ENCODE peak calls at places on chromosomes 12 and 14, in ten cellular contexts. U, Q, F, J, T, M, S, C, V and I are unnamed samples.
A peak's percentile ranks its signal among the peaks of the same experiment; 100 is the strongest.

GRCh38 chr12:69468237-69469026 is 1.8 kb upstream of the FRS2 start:
- DNase-seq in T (no peak), F (no peak), M (no peak), Q (no peak), C (no peak), S (no peak), U (no peak), J (no peak), V (no peak), I (no peak)

GRCh38 chr14:64639340-64639821 is 64.8 kb upstream of the PLEKHG3 start:
- DNase-seq in V (no peak), F (no peak), Q (no peak), U (no peak), C (no peak), S (no peak), T (no peak), J (no peak), M (no peak), I (no peak)

GRCh38 chr14:97723834-97724770 is 926.9 kb downstream of the VRK1 start:
- DNase-seq in U (no peak), M (no peak), J (no peak), C (no peak), S (no peak), Q (no peak), F (no peak), T (peak; percentile 52), V (peak; percentile 38), I (no peak)

GRCh38 chr14:58836303-58836702 is 198.5 kb downstream of the DACT1 start:
- DNase-seq in S (no peak), J (no peak), U (no peak), T (no peak), V (no peak), M (no peak), Q (no peak), F (no peak), C (no peak), I (no peak)

GRCh38 chr12:59742831-59743230 is 147.0 kb downstream of the SLC16A7 start:
- DNase-seq in S (no peak), T (no peak), Q (peak; percentile 47), J (no peak), V (no peak), U (no peak), C (no peak), M (no peak), F (no peak), I (no peak)

GRCh38 chr12:646303-647038 is 16.8 kb downstream of the NINJ2 start:
- DNase-seq in U (no peak), S (no peak), M (no peak), Q (no peak), J (peak; percentile 79), T (no peak), C (no peak), F (peak; percentile 84), V (no peak), I (no peak)

GRCh38 chr12:106645074-106645421 is 62.2 kb downstream of the RFX4 start:
- DNase-seq in F (peak; percentile 57), V (no peak), U (no peak), S (peak; percentile 89), M (peak; percentile 87), Q (no peak), T (no peak), C (no peak), J (peak; percentile 78), I (no peak)

GRCh38 chr12:89828575-89828974 is 119.9 kb upstream of the ATP2B1 start:
- DNase-seq in F (no peak), J (no peak), S (no peak), C (no peak), V (no peak), M (no peak), Q (no peak), T (no peak), U (no peak), I (no peak)

GRCh38 chr12:52673713-52674415 is 6.3 kb downstream of the KRT1 start:
- DNase-seq in M (no peak), T (no peak), J (no peak), V (no peak), U (no peak), F (no peak), C (no peak), Q (no peak), S (no peak), I (no peak)

GRCh38 chr14:87888136-87888999 is 104.6 kb downstream of the GALC start:
- DNase-seq in M (no peak), J (no peak), U (no peak), V (no peak), F (no peak), Q (no peak), T (no peak), S (no peak), C (no peak), I (no peak)

GRCh38 chr14:86038401-86038985 is 508.5 kb downstream of the FLRT2 start:
- DNase-seq in M (no peak), S (peak; percentile 19), C (no peak), J (peak; percentile 62), Q (no peak), V (peak; percentile 21), T (peak; percentile 40), F (peak; percentile 21), U (no peak), I (peak; percentile 12)

GRCh38 chr14:100661340-100661712 is 65.4 kb upstream of the DLK1 start:
- DNase-seq in T (no peak), Q (no peak), F (no peak), M (no peak), S (peak; percentile 2), V (no peak), U (no peak), J (no peak), C (no peak), I (no peak)

GRCh38 chr12:63301311-63301710 is 150.3 kb upstream of the AVPR1A start:
- DNase-seq in J (no peak), M (no peak), F (no peak), V (no peak), T (no peak), S (no peak), U (no peak), Q (no peak), C (no peak), I (no peak)

GRCh38 chr12:100184549-100184948 is 16.1 kb upstream of the ACTR6 start:
- DNase-seq in U (no peak), V (no peak), Q (no peak), J (no peak), C (no peak), S (no peak), M (no peak), T (no peak), F (no peak), I (no peak)

GRCh38 chr12:111287125-111287900 is 81.6 kb downstream of the PHETA1 start:
- DNase-seq in S (no peak), Q (no peak), J (no peak), F (no peak), V (no peak), C (no peak), T (no peak), M (peak; percentile 78), U (no peak), I (no peak)

GRCh38 chr14:54186821-54187365 is 209.9 kb upstream of the CDKN3 start:
- DNase-seq in Q (no peak), V (no peak), M (no peak), U (no peak), T (no peak), C (no peak), S (no peak), J (no peak), F (no peak), I (no peak)

GRCh38 chr14:71361874-71362273 is 454.6 kb downstream of the PCNX1 start:
- DNase-seq in J (no peak), M (no peak), T (no peak), U (no peak), S (no peak), Q (no peak), F (no peak), C (no peak), V (no peak), I (no peak)

GRCh38 chr12:15037091-15037723 is 64.4 kb downstream of the PDE6H start:
- DNase-seq in Q (no peak), F (no peak), J (no peak), C (no peak), S (no peak), V (no peak), U (no peak), T (no peak), M (no peak), I (no peak)

GRCh38 chr12:91662021-91662420 is 479.4 kb upstream of the DCN start:
- DNase-seq in C (no peak), M (no peak), J (no peak), V (no peak), F (no peak), Q (no peak), S (no peak), U (no peak), T (no peak), I (no peak)

GRCh38 chr14:48936352-48936751 is 649.8 kb downstream of the RPS29 start:
- DNase-seq in F (no peak), T (no peak), Q (peak; percentile 63), C (no peak), J (no peak), M (no peak), V (no peak), U (peak; percentile 37), S (no peak), I (no peak)

GRCh38 chr12:54870617-54871016 is 16.3 kb downstream of the MUCL1 start:
- DNase-seq in J (no peak), V (no peak), S (no peak), M (no peak), C (no peak), T (no peak), Q (no peak), F (no peak), U (no peak), I (no peak)

GRCh38 chr12:94429633-94430032 is 30.0 kb downstream of the CEP83 start:
- DNase-seq in U (no peak), S (no peak), Q (no peak), T (no peak), M (no peak), C (no peak), V (no peak), J (no peak), F (no peak), I (no peak)

GRCh38 chr12:124828264-124829007 is 35.2 kb downstream of the SCARB1 start:
- DNase-seq in F (no peak), Q (no peak), T (no peak), M (no peak), V (no peak), C (no peak), S (no peak), J (peak; percentile 42), U (peak; percentile 19), I (no peak)

GRCh38 chr14:61154606-61155005 is 126.5 kb downstream of the TMEM30B start:
- DNase-seq in U (no peak), V (no peak), T (no peak), Q (no peak), S (no peak), F (no peak), M (no peak), C (no peak), J (no peak), I (no peak)

GRCh38 chr14:95495093-95495492 is 21.4 kb downstream of the SYNE3 start:
- DNase-seq in V (no peak), J (no peak), S (no peak), C (no peak), T (no peak), F (no peak), U (no peak), Q (no peak), M (no peak), I (no peak)

GRCh38 chr14:20468773-20469241 is 399 bp upstream of the PNP start:
- DNase-seq in C (no peak), M (no peak), J (no peak), F (no peak), U (no peak), T (no peak), Q (no peak), S (no peak), V (no peak), I (no peak)

GRCh38 chr14:22984959-22985658 is 2.8 kb upstream of the AJUBA start:
- DNase-seq in S (no peak), U (no peak), V (no peak), J (no peak), C (no peak), Q (no peak), M (no peak), F (no peak), T (no peak), I (no peak)

GRCh38 chr12:46383654-46384450 is 11.3 kb upstream of the SLC38A2 start:
- DNase-seq in Q (peak; percentile 67), S (peak; percentile 81), C (peak; percentile 70), F (peak; percentile 97), U (peak; percentile 87), V (peak; percentile 77), M (peak; percentile 43), J (peak; percentile 97), T (peak; percentile 74), I (peak; percentile 46)